ENCODE peak calls at places on chromosomes 13 and 19, in four cellular contexts. One of them, this sample, is unnamed.

GRCh38 chr19:33194884-33195710 is 967 bp downstream of the LRP3 start:
- DNase-seq in epithelial cell of esophagus: no peak
- DNase-seq in cardiac muscle cell: peak
- DNase-seq in heart left ventricle: peak
- DNase-seq in this sample: peak

GRCh38 chr19:38287604-38288003 is 16.4 kb upstream of the C19orf33 start:
- DNase-seq in epithelial cell of esophagus: no peak
- DNase-seq in cardiac muscle cell: no peak
- DNase-seq in heart left ventricle: peak
- DNase-seq in this sample: no peak

GRCh38 chr19:10603084-10603872 is 16.2 kb upstream of the AP1M2 start:
- DNase-seq in epithelial cell of esophagus: no peak
- DNase-seq in cardiac muscle cell: peak
- DNase-seq in heart left ventricle: peak
- DNase-seq in this sample: peak

GRCh38 chr19:33399081-33399744 is 25.7 kb downstream of the CEBPG start:
- DNase-seq in epithelial cell of esophagus: no peak
- DNase-seq in cardiac muscle cell: no peak
- DNase-seq in heart left ventricle: no peak
- DNase-seq in this sample: no peak

GRCh38 chr19:4688587-4688986 is 18.4 kb upstream of the MYDGF start:
- DNase-seq in epithelial cell of esophagus: no peak
- DNase-seq in cardiac muscle cell: no peak
- DNase-seq in heart left ventricle: no peak
- DNase-seq in this sample: no peak

GRCh38 chr13:32233062-32233461 is 82.1 kb downstream of the ZAR1L start:
- DNase-seq in epithelial cell of esophagus: no peak
- DNase-seq in cardiac muscle cell: no peak
- DNase-seq in heart left ventricle: no peak
- DNase-seq in this sample: no peak

GRCh38 chr13:71801781-71802180 is 65.2 kb downstream of the DACH1 start:
- DNase-seq in epithelial cell of esophagus: no peak
- DNase-seq in cardiac muscle cell: no peak
- DNase-seq in heart left ventricle: no peak
- DNase-seq in this sample: no peak

GRCh38 chr19:5628919-5629481 is 6.1 kb downstream of the SAFB start:
- DNase-seq in epithelial cell of esophagus: no peak
- DNase-seq in cardiac muscle cell: no peak
- DNase-seq in heart left ventricle: no peak
- DNase-seq in this sample: no peak

GRCh38 chr13:31909889-31910551 is 121.6 kb upstream of the FRY start:
- DNase-seq in epithelial cell of esophagus: peak
- DNase-seq in cardiac muscle cell: peak
- DNase-seq in heart left ventricle: no peak
- DNase-seq in this sample: peak

GRCh38 chr13:50016421-50016820 is 1.2 kb downstream of the KCNRG start:
- DNase-seq in epithelial cell of esophagus: no peak
- DNase-seq in cardiac muscle cell: peak
- DNase-seq in heart left ventricle: no peak
- DNase-seq in this sample: no peak

GRCh38 chr13:71935166-71935840 is 68.3 kb upstream of the DACH1 start:
- DNase-seq in epithelial cell of esophagus: peak
- DNase-seq in cardiac muscle cell: no peak
- DNase-seq in heart left ventricle: no peak
- DNase-seq in this sample: no peak

GRCh38 chr19:13398780-13399726 is 107.2 kb downstream of the CACNA1A start:
- DNase-seq in epithelial cell of esophagus: peak
- DNase-seq in cardiac muscle cell: peak
- DNase-seq in heart left ventricle: no peak
- DNase-seq in this sample: peak

GRCh38 chr19:21398851-21399250 is 1.9 kb downstream of the ZNF493 start:
- DNase-seq in epithelial cell of esophagus: peak
- DNase-seq in cardiac muscle cell: no peak
- DNase-seq in heart left ventricle: no peak
- DNase-seq in this sample: peak

GRCh38 chr19:6108721-6109633 is 1.3 kb downstream of the RFX2 start:
- DNase-seq in epithelial cell of esophagus: peak
- DNase-seq in cardiac muscle cell: peak
- DNase-seq in heart left ventricle: peak
- DNase-seq in this sample: peak

GRCh38 chr19:677601-678380 is 1.6 kb downstream of the FSTL3 start:
- DNase-seq in epithelial cell of esophagus: peak
- DNase-seq in cardiac muscle cell: no peak
- DNase-seq in heart left ventricle: no peak
- DNase-seq in this sample: no peak

DNA sequence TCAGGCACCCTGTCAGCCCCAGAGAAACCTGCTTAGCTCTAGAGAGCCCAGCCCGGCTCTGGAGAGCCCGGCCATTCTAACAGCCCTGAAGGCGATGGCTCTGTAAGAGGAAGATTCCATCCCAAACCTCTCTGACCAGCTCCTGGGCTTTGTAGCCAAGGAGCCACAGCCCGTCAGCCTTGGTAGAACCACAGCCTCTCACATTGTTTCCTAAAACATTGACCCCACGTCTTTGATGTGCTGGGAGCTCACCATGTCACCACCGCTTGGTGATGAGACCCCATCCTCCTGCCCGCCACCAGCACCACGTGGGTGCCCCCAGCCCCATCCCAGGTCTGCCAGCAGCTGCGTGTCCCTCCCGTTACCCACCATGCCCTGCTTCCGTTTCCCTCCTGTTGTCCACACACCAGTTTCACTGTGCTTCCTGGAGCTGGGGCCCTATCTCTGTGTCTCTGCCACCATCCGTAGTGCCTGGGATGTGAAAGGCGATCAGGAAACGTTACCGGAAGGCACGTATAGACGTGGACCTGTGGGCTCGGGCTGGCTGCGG is 94.2 kb upstream of the MCF2L start:
- DNase-seq in epithelial cell of esophagus: no peak
- DNase-seq in cardiac muscle cell: no peak
- DNase-seq in heart left ventricle: no peak
- DNase-seq in this sample: no peak
- TF ChIP-seq CTCF in epithelial cell of esophagus: no peak
- TF ChIP-seq CTCF in cardiac muscle cell: no peak
- TF ChIP-seq CTCF in heart left ventricle: no peak
- TF ChIP-seq CTCF in this sample: no peak

DNA sequence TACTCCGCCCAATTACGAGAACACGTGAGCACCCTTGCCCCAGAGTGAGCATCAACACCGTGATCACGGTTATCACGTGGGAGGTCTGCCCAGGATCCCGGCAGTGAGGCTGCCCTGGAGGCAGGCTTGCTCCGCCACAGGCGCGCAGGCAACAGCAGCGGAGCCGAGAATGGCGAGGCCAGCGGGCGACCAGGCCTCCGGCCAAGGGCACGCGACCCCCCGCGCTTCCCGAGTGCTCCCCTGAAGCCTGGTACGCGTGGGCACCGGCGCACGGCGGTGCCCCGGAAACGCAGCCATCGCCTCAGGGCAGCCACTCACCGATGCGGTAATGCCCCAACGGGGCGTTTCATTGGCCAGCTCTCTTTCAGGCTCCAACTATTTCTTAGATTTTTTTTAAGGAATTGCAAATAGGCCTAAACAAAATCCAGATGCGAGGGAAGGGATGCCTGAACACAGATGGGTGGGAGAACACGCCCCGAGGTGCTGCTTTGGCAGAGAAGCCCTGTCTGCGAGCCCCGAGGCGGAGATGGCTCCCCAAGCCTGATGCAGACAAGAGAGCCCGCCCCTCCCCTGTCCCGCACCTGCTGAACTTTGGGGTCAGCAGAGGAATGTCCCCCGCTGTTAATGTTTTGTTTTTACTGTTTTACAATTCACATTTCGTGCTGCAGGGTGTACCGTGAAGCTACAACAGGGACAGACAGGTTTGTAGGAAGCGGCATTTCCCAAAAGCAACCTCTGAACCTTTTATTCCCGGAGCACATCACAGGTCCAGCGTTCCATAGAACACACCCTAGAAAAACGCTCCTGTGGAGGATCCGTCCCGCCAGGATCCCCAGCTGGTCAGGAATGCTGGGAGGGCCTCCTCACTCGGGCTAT is 132.7 kb downstream of the ZDHHC20 start:
- DNase-seq in epithelial cell of esophagus: peak
- DNase-seq in cardiac muscle cell: peak
- DNase-seq in heart left ventricle: no peak
- DNase-seq in this sample: peak
- H3K4me3 ChIP-seq in epithelial cell of esophagus: peak
- H3K4me3 ChIP-seq in cardiac muscle cell: peak
- H3K4me3 ChIP-seq in heart left ventricle: peak
- H3K4me3 ChIP-seq in this sample: peak

GRCh38 chr13:44404261-44405139 is 30.9 kb downstream of the SERP2 start:
- DNase-seq in epithelial cell of esophagus: no peak
- DNase-seq in cardiac muscle cell: no peak
- DNase-seq in heart left ventricle: no peak
- DNase-seq in this sample: no peak
- TF ChIP-seq CTCF in epithelial cell of esophagus: no peak
- TF ChIP-seq CTCF in cardiac muscle cell: no peak
- TF ChIP-seq CTCF in heart left ventricle: no peak
- TF ChIP-seq CTCF in this sample: no peak

GRCh38 chr19:43901395-43902390 is 33.4 kb downstream of the ZNF45 start:
- DNase-seq in epithelial cell of esophagus: peak
- DNase-seq in cardiac muscle cell: peak
- DNase-seq in heart left ventricle: peak
- DNase-seq in this sample: peak

GRCh38 chr19:43902399-43902798 is 32.7 kb downstream of the ZNF45 start:
- DNase-seq in epithelial cell of esophagus: no peak
- DNase-seq in cardiac muscle cell: no peak
- DNase-seq in heart left ventricle: no peak
- DNase-seq in this sample: no peak

GRCh38 chr19:43908659-43909058 is 26.4 kb downstream of the ZNF45 start:
- DNase-seq in epithelial cell of esophagus: no peak
- DNase-seq in cardiac muscle cell: no peak
- DNase-seq in heart left ventricle: no peak
- DNase-seq in this sample: no peak

GRCh38 chr19:43906774-43907173 is 28.3 kb downstream of the ZNF45 start:
- DNase-seq in epithelial cell of esophagus: no peak
- DNase-seq in cardiac muscle cell: no peak
- DNase-seq in heart left ventricle: no peak
- DNase-seq in this sample: no peak

DNA sequence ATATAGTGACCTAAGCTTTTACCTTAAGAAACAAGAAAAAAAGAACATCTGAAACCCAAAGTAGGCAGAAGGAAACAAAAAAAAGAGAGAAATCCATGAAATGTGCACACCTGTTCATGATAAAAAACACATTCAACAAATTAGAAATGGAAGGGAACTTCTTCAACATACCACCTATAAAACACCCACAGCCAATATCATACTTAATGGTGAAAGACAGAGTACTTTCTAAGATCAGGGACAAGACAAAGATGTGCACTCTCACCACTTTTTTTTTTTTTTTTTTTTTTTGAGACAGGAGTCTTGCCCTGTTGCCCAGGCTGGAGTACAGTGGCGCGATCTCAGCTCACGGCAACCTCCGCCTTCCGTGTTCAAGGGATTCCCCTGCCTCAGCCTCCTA is 29.2 kb downstream of the ZNF45 start:
- DNase-seq in epithelial cell of esophagus: no peak
- DNase-seq in cardiac muscle cell: no peak
- DNase-seq in heart left ventricle: no peak
- DNase-seq in this sample: no peak
- H3K4me3 ChIP-seq in epithelial cell of esophagus: no peak
- H3K4me3 ChIP-seq in cardiac muscle cell: no peak
- H3K4me3 ChIP-seq in heart left ventricle: no peak
- H3K4me3 ChIP-seq in this sample: no peak

GRCh38 chr19:2421581-2422306 is 5.6 kb downstream of the TIMM13 start:
- DNase-seq in epithelial cell of esophagus: no peak
- DNase-seq in cardiac muscle cell: no peak
- DNase-seq in heart left ventricle: no peak
- DNase-seq in this sample: no peak
- TF ChIP-seq CTCF in epithelial cell of esophagus: no peak
- TF ChIP-seq CTCF in cardiac muscle cell: no peak
- TF ChIP-seq CTCF in heart left ventricle: no peak
- TF ChIP-seq CTCF in this sample: no peak

DNA sequence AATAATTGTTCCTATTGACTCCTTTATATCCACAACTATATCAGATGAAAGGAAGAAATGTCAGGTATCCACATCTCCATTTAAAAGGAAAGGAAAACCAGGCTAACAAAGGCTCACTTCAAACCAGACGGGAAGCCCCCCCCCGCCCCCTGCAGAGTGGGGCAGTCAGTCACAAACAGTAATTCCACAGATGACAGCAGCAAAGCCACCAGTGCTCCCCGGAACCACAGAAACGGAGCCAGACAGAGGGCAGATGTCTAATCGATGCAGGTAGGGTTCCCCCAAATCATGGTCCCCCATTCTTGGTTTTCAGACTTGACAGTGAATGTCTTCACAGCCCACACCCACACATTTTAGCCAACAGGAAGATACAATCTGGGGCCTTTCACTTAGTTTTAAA is 100.8 kb downstream of the STK24 start:
- DNase-seq in epithelial cell of esophagus: no peak
- DNase-seq in cardiac muscle cell: peak
- DNase-seq in heart left ventricle: no peak
- DNase-seq in this sample: no peak
- H3K4me3 ChIP-seq in epithelial cell of esophagus: no peak
- H3K4me3 ChIP-seq in cardiac muscle cell: no peak
- H3K4me3 ChIP-seq in heart left ventricle: no peak
- H3K4me3 ChIP-seq in this sample: no peak

DNA sequence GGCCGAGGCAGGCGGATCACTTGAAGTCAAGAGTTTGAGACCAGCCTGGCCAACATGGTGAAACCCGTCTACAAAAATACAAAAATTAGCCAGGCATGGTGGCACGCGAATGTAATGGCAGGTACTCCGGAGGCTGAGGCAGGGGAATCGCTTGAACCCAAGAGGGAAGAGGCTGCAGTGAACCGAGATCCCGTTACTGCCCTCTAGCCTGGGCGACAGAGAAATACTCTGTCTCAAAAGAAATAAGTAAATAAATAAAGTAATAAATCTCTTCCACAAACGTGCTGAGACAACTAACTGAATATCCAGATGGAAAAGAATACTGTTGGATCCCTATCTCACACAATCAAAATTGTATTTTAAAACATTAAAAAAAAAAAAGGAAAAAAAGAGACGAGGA is 807 bp upstream of the ZNF813 start:
- DNase-seq in epithelial cell of esophagus: no peak
- DNase-seq in cardiac muscle cell: no peak
- DNase-seq in heart left ventricle: no peak
- DNase-seq in this sample: no peak
- TF ChIP-seq CTCF in epithelial cell of esophagus: no peak
- TF ChIP-seq CTCF in cardiac muscle cell: no peak
- TF ChIP-seq CTCF in heart left ventricle: no peak
- TF ChIP-seq CTCF in this sample: peak

This sample was measured in AG10803.